ENCODE peak calls at places on chromosomes 13 and 19, in seven cellular contexts. One of them, this sample, is unnamed.

GRCh38 chr19:5563941-5564612 is 3.7 kb downstream of the TINCR start:
- DNase-seq in AG04449: no peak
- DNase-seq in neuronal stem cell: no peak
- DNase-seq in ascending aorta: no peak
- DNase-seq in heart left ventricle: no peak
- DNase-seq in upper lobe of right lung: no peak
- DNase-seq in dorsolateral prefrontal cortex: no peak
- DNase-seq in this sample: peak; percentile 58

GRCh38 chr19:47176071-47176626 is 45.5 kb downstream of the SAE1 start:
- DNase-seq in heart left ventricle: no peak
- DNase-seq in neuronal stem cell: no peak
- DNase-seq in dorsolateral prefrontal cortex: no peak
- DNase-seq in ascending aorta: no peak
- DNase-seq in upper lobe of right lung: no peak
- DNase-seq in AG04449: no peak
- DNase-seq in this sample: no peak

GRCh38 chr13:67416047-67416925 is 186.2 kb upstream of the PCDH9 start:
- DNase-seq in ascending aorta: no peak
- DNase-seq in dorsolateral prefrontal cortex: no peak
- DNase-seq in heart left ventricle: no peak
- DNase-seq in neuronal stem cell: peak; percentile 6
- DNase-seq in AG04449: no peak
- DNase-seq in upper lobe of right lung: peak; percentile 72
- DNase-seq in this sample: peak; percentile 45

GRCh38 chr13:102504002-102504401 is 92.8 kb upstream of the TPP2 start:
- DNase-seq in dorsolateral prefrontal cortex: no peak
- DNase-seq in AG04449: no peak
- DNase-seq in ascending aorta: no peak
- DNase-seq in upper lobe of right lung: no peak
- DNase-seq in heart left ventricle: no peak
- DNase-seq in neuronal stem cell: no peak
- DNase-seq in this sample: no peak

GRCh38 chr13:69108486-69108885 is 999.1 kb upstream of the ATXN8OS start:
- DNase-seq in AG04449: no peak
- DNase-seq in ascending aorta: no peak
- DNase-seq in upper lobe of right lung: no peak
- DNase-seq in heart left ventricle: no peak
- DNase-seq in dorsolateral prefrontal cortex: no peak
- DNase-seq in neuronal stem cell: no peak
- DNase-seq in this sample: no peak

GRCh38 chr13:31073859-31074718 is 87.6 kb downstream of the HSPH1 start:
- DNase-seq in heart left ventricle: no peak
- DNase-seq in AG04449: peak; percentile 23
- DNase-seq in upper lobe of right lung: no peak
- DNase-seq in dorsolateral prefrontal cortex: no peak
- DNase-seq in ascending aorta: no peak
- DNase-seq in neuronal stem cell: peak; percentile 15
- DNase-seq in this sample: no peak

GRCh38 chr13:111460548-111461444 is 140.4 kb downstream of the TEX29 start:
- DNase-seq in ascending aorta: no peak
- DNase-seq in upper lobe of right lung: no peak
- DNase-seq in heart left ventricle: no peak
- DNase-seq in dorsolateral prefrontal cortex: peak; percentile 73
- DNase-seq in neuronal stem cell: no peak
- DNase-seq in AG04449: peak; percentile 12
- DNase-seq in this sample: peak; percentile 31

GRCh38 chr13:77386880-77387606 is 60.1 kb upstream of the MYCBP2 start:
- DNase-seq in upper lobe of right lung: no peak
- DNase-seq in heart left ventricle: no peak
- DNase-seq in AG04449: peak; percentile 23
- DNase-seq in dorsolateral prefrontal cortex: no peak
- DNase-seq in neuronal stem cell: no peak
- DNase-seq in ascending aorta: peak; percentile 84
- DNase-seq in this sample: peak; percentile 76

GRCh38 chr13:113998781-113999617 is 25.1 kb upstream of the C13orf46 start:
- DNase-seq in upper lobe of right lung: no peak
- DNase-seq in heart left ventricle: no peak
- DNase-seq in dorsolateral prefrontal cortex: no peak
- DNase-seq in neuronal stem cell: no peak
- DNase-seq in ascending aorta: no peak
- DNase-seq in AG04449: no peak
- DNase-seq in this sample: no peak

GRCh38 chr13:113813749-113814434 is 50.0 kb downstream of the GAS6 start:
- DNase-seq in upper lobe of right lung: no peak
- DNase-seq in dorsolateral prefrontal cortex: no peak
- DNase-seq in neuronal stem cell: no peak
- DNase-seq in ascending aorta: no peak
- DNase-seq in heart left ventricle: no peak
- DNase-seq in AG04449: no peak
- DNase-seq in this sample: no peak

GRCh38 chr13:51225034-51225433 is 2.8 kb downstream of the FAM124A start:
- DNase-seq in upper lobe of right lung: no peak
- DNase-seq in ascending aorta: no peak
- DNase-seq in neuronal stem cell: no peak
- DNase-seq in heart left ventricle: no peak
- DNase-seq in AG04449: no peak
- DNase-seq in dorsolateral prefrontal cortex: no peak
- DNase-seq in this sample: no peak

GRCh38 chr19:5338661-5339469 is 1.7 kb downstream of the PTPRS start:
- DNase-seq in neuronal stem cell: peak; percentile 57
- DNase-seq in heart left ventricle: no peak
- DNase-seq in dorsolateral prefrontal cortex: peak; percentile 70
- DNase-seq in AG04449: no peak
- DNase-seq in ascending aorta: no peak
- DNase-seq in upper lobe of right lung: no peak
- DNase-seq in this sample: no peak

GRCh38 chr13:102555914-102556553 is 40.8 kb upstream of the TPP2 start:
- DNase-seq in heart left ventricle: no peak
- DNase-seq in neuronal stem cell: peak; percentile 17
- DNase-seq in upper lobe of right lung: no peak
- DNase-seq in dorsolateral prefrontal cortex: no peak
- DNase-seq in ascending aorta: no peak
- DNase-seq in AG04449: no peak
- DNase-seq in this sample: peak; percentile 56

GRCh38 chr13:109100705-109101104 is 471.3 kb downstream of the MYO16 start:
- DNase-seq in ascending aorta: no peak
- DNase-seq in neuronal stem cell: no peak
- DNase-seq in AG04449: no peak
- DNase-seq in upper lobe of right lung: no peak
- DNase-seq in dorsolateral prefrontal cortex: no peak
- DNase-seq in heart left ventricle: no peak
- DNase-seq in this sample: peak; percentile 22

GRCh38 chr19:44602071-44602470 is 11.3 kb upstream of the IGSF23 start:
- DNase-seq in dorsolateral prefrontal cortex: no peak
- DNase-seq in AG04449: no peak
- DNase-seq in ascending aorta: no peak
- DNase-seq in neuronal stem cell: no peak
- DNase-seq in upper lobe of right lung: no peak
- DNase-seq in heart left ventricle: no peak
- DNase-seq in this sample: no peak

GRCh38 chr13:94617389-94618000 is 15.8 kb downstream of the GPR180 start:
- DNase-seq in neuronal stem cell: peak; percentile 35
- DNase-seq in upper lobe of right lung: no peak
- DNase-seq in ascending aorta: no peak
- DNase-seq in heart left ventricle: no peak
- DNase-seq in dorsolateral prefrontal cortex: no peak
- DNase-seq in AG04449: no peak
- DNase-seq in this sample: peak; percentile 49

GRCh38 chr13:33677215-33677614 is 140.7 kb upstream of the RFC3 start:
- DNase-seq in neuronal stem cell: no peak
- DNase-seq in upper lobe of right lung: no peak
- DNase-seq in AG04449: no peak
- DNase-seq in ascending aorta: no peak
- DNase-seq in dorsolateral prefrontal cortex: no peak
- DNase-seq in heart left ventricle: no peak
- DNase-seq in this sample: no peak

GRCh38 chr19:54644056-54644455 is 13.8 kb downstream of the LILRB1 start:
- DNase-seq in neuronal stem cell: no peak
- DNase-seq in upper lobe of right lung: peak; percentile 70
- DNase-seq in heart left ventricle: peak; percentile 49
- DNase-seq in ascending aorta: no peak
- DNase-seq in AG04449: no peak
- DNase-seq in dorsolateral prefrontal cortex: no peak
- DNase-seq in this sample: no peak

GRCh38 chr19:49939721-49940481 is 10.6 kb upstream of the NUP62 start:
- DNase-seq in heart left ventricle: no peak
- DNase-seq in neuronal stem cell: no peak
- DNase-seq in ascending aorta: no peak
- DNase-seq in upper lobe of right lung: no peak
- DNase-seq in dorsolateral prefrontal cortex: no peak
- DNase-seq in AG04449: no peak
- DNase-seq in this sample: peak; percentile 30

DNA sequence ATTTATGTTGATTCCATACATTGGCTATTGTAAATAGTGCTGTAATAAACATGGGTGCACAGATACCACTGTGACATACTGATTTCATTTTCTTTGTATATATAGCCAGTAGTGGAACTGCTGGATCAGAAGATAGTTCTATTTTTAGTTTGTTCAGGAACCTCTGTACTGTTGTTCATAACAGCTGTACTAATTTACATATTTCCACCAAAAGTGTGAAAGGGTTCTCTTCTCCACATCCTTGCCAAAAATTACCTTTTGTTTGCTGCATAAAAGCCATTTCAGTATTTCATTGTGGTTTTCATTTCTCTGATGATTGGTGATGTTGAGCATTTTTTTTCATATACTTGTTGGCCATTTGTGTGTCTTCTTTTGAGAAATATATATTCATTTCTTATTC is 1962.1 kb downstream of the PCDH9 start:
- DNase-seq in ascending aorta: no peak
- DNase-seq in AG04449: no peak
- DNase-seq in dorsolateral prefrontal cortex: no peak
- DNase-seq in neuronal stem cell: no peak
- DNase-seq in upper lobe of right lung: no peak
- DNase-seq in heart left ventricle: no peak
- DNase-seq in this sample: no peak
- H3K4me3 ChIP-seq in ascending aorta: no peak overlapping the region
- H3K4me3 ChIP-seq in AG04449: no peak overlapping the region
- H3K4me3 ChIP-seq in dorsolateral prefrontal cortex: no peak overlapping the region
- H3K4me3 ChIP-seq in neuronal stem cell: no peak overlapping the region
- H3K4me3 ChIP-seq in upper lobe of right lung: no peak overlapping the region
- H3K4me3 ChIP-seq in heart left ventricle: no peak overlapping the region
- H3K4me3 ChIP-seq in this sample: no peak overlapping the region

GRCh38 chr19:30584121-30584520 is 211.9 kb downstream of the ZNF536 start:
- DNase-seq in AG04449: no peak
- DNase-seq in heart left ventricle: no peak
- DNase-seq in neuronal stem cell: no peak
- DNase-seq in upper lobe of right lung: no peak
- DNase-seq in dorsolateral prefrontal cortex: no peak
- DNase-seq in ascending aorta: no peak
- DNase-seq in this sample: no peak
- H3K4me3 ChIP-seq in AG04449: no peak overlapping the region
- H3K4me3 ChIP-seq in heart left ventricle: no peak overlapping the region
- H3K4me3 ChIP-seq in neuronal stem cell: no peak overlapping the region
- H3K4me3 ChIP-seq in upper lobe of right lung: no peak overlapping the region
- H3K4me3 ChIP-seq in dorsolateral prefrontal cortex: no peak overlapping the region
- H3K4me3 ChIP-seq in ascending aorta: no peak overlapping the region
- H3K4me3 ChIP-seq in this sample: no peak overlapping the region

DNA sequence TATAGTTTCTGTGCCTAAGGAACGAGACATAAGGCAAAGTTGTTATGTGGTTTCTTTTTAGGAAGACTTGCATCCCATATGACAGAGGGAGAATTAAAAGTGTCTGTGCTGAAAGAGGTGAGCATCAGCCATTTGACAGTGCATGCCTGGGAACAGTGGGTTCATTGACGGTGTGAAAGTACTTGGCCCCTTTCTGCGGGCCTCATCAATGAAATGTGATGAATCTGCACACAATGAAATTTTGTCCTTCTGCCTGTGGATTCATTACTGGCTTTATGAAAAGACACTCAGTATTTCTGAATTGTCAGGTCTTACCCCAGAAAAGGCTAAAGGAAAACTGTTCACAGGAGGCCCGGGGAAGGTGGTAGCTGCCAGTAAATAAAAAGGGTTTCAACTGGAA is 295.8 kb downstream of the FOXO1 start:
- DNase-seq in ascending aorta: no peak
- DNase-seq in neuronal stem cell: no peak
- DNase-seq in dorsolateral prefrontal cortex: no peak
- DNase-seq in heart left ventricle: no peak
- DNase-seq in upper lobe of right lung: no peak
- DNase-seq in AG04449: no peak
- DNase-seq in this sample: no peak
- H3K4me3 ChIP-seq in ascending aorta: no peak overlapping the region
- H3K4me3 ChIP-seq in neuronal stem cell: no peak overlapping the region
- H3K4me3 ChIP-seq in dorsolateral prefrontal cortex: no peak overlapping the region
- H3K4me3 ChIP-seq in heart left ventricle: no peak overlapping the region
- H3K4me3 ChIP-seq in upper lobe of right lung: no peak overlapping the region
- H3K4me3 ChIP-seq in AG04449: no peak overlapping the region
- H3K4me3 ChIP-seq in this sample: no peak overlapping the region

DNA sequence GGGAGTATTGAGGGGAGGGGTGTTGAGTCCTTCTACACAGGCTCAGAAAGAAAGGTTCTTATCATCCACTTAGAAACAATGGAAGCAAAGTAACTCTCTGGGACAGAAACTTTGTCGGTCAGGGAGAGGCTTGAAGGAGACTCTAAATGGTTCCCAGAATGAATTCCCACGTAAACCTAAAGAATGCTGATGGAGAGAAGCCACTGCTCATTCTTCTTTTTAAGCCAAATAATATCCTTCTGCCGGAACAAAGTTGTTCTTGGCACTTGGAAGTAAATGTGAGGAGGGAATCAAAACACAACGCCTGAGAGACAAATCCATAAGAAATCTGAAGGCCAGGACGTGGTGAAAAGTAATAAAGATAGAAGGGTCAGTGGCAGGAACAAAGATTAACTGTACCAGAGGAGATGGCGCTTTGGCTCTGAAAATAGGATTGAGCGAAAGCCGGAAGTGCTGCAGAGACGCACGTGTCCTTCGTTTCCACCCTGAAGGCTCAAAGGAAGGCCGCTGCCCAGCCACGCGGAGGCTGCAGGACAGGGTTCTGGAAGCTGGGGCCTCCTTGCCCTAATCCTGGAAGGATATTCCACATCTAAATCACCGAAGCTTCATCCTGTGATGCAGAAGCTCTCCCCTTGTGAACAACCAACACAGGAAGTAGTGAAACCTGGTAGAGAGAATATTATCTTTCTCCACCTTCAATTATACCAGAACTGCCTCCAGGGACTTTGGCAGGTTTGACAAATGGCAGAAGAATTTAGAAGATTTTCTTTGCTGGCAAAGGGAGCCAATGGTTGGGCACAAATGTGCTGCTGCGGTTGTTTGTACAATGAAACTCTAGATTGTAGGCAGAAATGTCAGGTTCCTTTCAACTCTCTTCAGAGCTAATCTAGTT is 214.6 kb upstream of the SERP2 start:
- DNase-seq in dorsolateral prefrontal cortex: no peak
- DNase-seq in heart left ventricle: no peak
- DNase-seq in AG04449: no peak
- DNase-seq in ascending aorta: no peak
- DNase-seq in neuronal stem cell: no peak
- DNase-seq in upper lobe of right lung: no peak
- DNase-seq in this sample: no peak
- H3K4me3 ChIP-seq in dorsolateral prefrontal cortex: no peak overlapping the region
- H3K4me3 ChIP-seq in heart left ventricle: no peak overlapping the region
- H3K4me3 ChIP-seq in AG04449: no peak overlapping the region
- H3K4me3 ChIP-seq in ascending aorta: peak overlapping the region; percentile 3
- H3K4me3 ChIP-seq in neuronal stem cell: no peak overlapping the region
- H3K4me3 ChIP-seq in upper lobe of right lung: no peak overlapping the region
- H3K4me3 ChIP-seq in this sample: no peak overlapping the region

This sample was measured in PC-3.